ENCODE peak calls at places on chromosomes 6 and 20, in eight cellular contexts. C is esophagus squamous epithelium, R is astrocyte of the cerebellum, S is foreskin fibroblast, N is suprapubic skin, G is pancreas, E is psoas muscle, Q is choroid plexus epithelial cell. P is an unnamed sample.

GRCh38 chr6:15504040-15504491 is 158.8 kb downstream of the DTNBP1 start:
- DNase-seq in C (no peak), R (no peak), S (peak), N (peak), G (no peak), E (peak), Q (peak), P (no peak)

GRCh38 chr6:146224988-146225387 is 196.1 kb downstream of the GRM1 start:
- DNase-seq in C (no peak), R (no peak), S (no peak), N (no peak), G (no peak), E (no peak), Q (no peak), P (no peak)

GRCh38 chr6:13873288-13874190 is 51.2 kb upstream of the RNF182 start:
- DNase-seq in C (no peak), R (no peak), S (peak), N (no peak), G (peak), E (peak), Q (peak), P (peak)

GRCh38 chr6:4180653-4181255 is 45.4 kb upstream of the ECI2 start:
- DNase-seq in C (no peak), R (no peak), S (no peak), N (no peak), G (no peak), E (no peak), Q (peak), P (peak)

GRCh38 chr6:132816665-132817064 is 2.3 kb downstream of the RPS12 start:
- DNase-seq in C (no peak), R (no peak), S (peak), N (no peak), G (no peak), E (no peak), Q (no peak), P (no peak)

GRCh38 chr6:116287668-116288282 is 8.0 kb upstream of the TSPYL1 start:
- DNase-seq in C (no peak), R (peak), S (peak), N (no peak), G (no peak), E (no peak), Q (peak), P (no peak)

GRCh38 chr6:122832515-122833228 is 43.6 kb downstream of the SMPDL3A start:
- DNase-seq in C (no peak), R (no peak), S (no peak), N (no peak), G (no peak), E (no peak), Q (peak), P (no peak)

GRCh38 chr6:84645000-84645399 is 119.4 kb downstream of the TBX18 start:
- DNase-seq in C (no peak), R (no peak), S (peak), N (no peak), G (no peak), E (no peak), Q (peak), P (no peak)

GRCh38 chr6:146200136-146200708 is 171.4 kb downstream of the GRM1 start:
- DNase-seq in C (no peak), R (peak), S (no peak), N (no peak), G (no peak), E (no peak), Q (peak), P (no peak)

GRCh38 chr20:10603378-10603777 is 70.4 kb downstream of the JAG1 start:
- DNase-seq in C (no peak), R (no peak), S (no peak), N (no peak), G (no peak), E (no peak), Q (no peak), P (no peak)

GRCh38 chr20:53557157-53557556 is 36.5 kb downstream of the ZNF217 start:
- DNase-seq in C (no peak), R (no peak), S (no peak), N (no peak), G (no peak), E (no peak), Q (no peak), P (no peak)

GRCh38 chr20:38581013-38581412 is at the start of gene ADIG:
- DNase-seq in C (no peak), R (no peak), S (peak), N (no peak), G (no peak), E (peak), Q (no peak), P (no peak)

GRCh38 chr20:57618091-57618765 is 2.0 kb downstream of the ZBP1 start:
- DNase-seq in C (no peak), R (no peak), S (peak), N (no peak), G (no peak), E (peak), Q (no peak), P (peak)

GRCh38 chr20:58692579-58693225 is at the start of gene NPEPL1:
- DNase-seq in C (no peak), R (no peak), S (peak), N (no peak), G (peak), E (peak), Q (peak), P (peak)

GRCh38 chr6:134774244-134774643 is 175.7 kb downstream of the ALDH8A1 start:
- DNase-seq in C (no peak), R (peak), S (peak), N (no peak), G (no peak), E (no peak), Q (peak), P (no peak)

GRCh38 chr6:148128014-148128730 is 214.5 kb upstream of the SASH1 start:
- DNase-seq in C (no peak), R (no peak), S (peak), N (no peak), G (no peak), E (no peak), Q (peak), P (no peak)

GRCh38 chr20:50921055-50921454 is 10.2 kb downstream of the ADNP start:
- DNase-seq in C (no peak), R (no peak), S (peak), N (no peak), G (no peak), E (no peak), Q (peak), P (no peak)

GRCh38 chr6:168504366-168504765 is 63.4 kb downstream of the SMOC2 start:
- DNase-seq in C (no peak), R (no peak), S (no peak), N (no peak), G (no peak), E (no peak), Q (no peak), P (no peak)

GRCh38 chr6:13916230-13916944 is 8.4 kb upstream of the RNF182 start:
- DNase-seq in C (no peak), R (peak), S (peak), N (no peak), G (no peak), E (no peak), Q (peak), P (no peak)

GRCh38 chr6:47016236-47016635 is 25.9 kb downstream of the ADGRF1 start:
- DNase-seq in C (no peak), R (no peak), S (no peak), N (no peak), G (no peak), E (no peak), Q (no peak), P (no peak)

GRCh38 chr6:159315562-159315961 is 146.4 kb downstream of the FNDC1 start:
- DNase-seq in C (no peak), R (no peak), S (no peak), N (no peak), G (no peak), E (no peak), Q (no peak), P (no peak)

GRCh38 chr6:159312204-159312603 is 143.0 kb downstream of the FNDC1 start:
- DNase-seq in C (no peak), R (no peak), S (no peak), N (no peak), G (no peak), E (no peak), Q (peak), P (no peak)

GRCh38 chr6:159309723-159310122 is 140.5 kb downstream of the FNDC1 start:
- DNase-seq in C (no peak), R (no peak), S (no peak), N (no peak), G (no peak), E (no peak), Q (no peak), P (no peak)

GRCh38 chr6:159313023-159313422 is 143.8 kb downstream of the FNDC1 start:
- DNase-seq in C (no peak), R (no peak), S (no peak), N (no peak), G (no peak), E (no peak), Q (no peak), P (no peak)

DNA sequence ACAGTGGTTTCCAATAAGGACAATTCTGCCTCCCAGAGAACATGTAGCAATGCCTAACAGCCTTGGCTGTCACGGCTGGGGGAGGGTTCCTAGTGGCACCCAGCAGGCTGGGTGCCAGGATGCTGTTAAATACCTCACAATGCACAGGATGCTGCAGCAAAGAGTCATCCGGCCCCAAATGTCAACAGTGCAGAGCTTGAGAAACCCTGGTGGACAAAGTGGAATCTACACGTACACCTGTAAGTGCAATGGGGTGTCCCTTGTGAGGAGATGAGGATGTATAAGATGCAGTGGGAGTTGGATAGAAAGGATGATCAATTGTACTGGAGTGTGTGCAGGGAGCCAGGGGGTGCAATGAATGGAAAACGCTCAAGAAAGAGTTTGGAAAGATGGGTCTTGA is 142.4 kb downstream of the FNDC1 start:
- DNase-seq in C (no peak), R (no peak), S (no peak), N (no peak), G (no peak), E (no peak), Q (no peak), P (peak)
- TF ChIP-seq CTCF in C (no peak), R (no peak), S (no peak), N (no peak), G (no peak), E (no peak), Q (no peak), P (no peak)

GRCh38 chr6:74752303-74752702 is 453.6 kb downstream of the COL12A1 start:
- DNase-seq in C (no peak), R (no peak), S (no peak), N (no peak), G (no peak), E (no peak), Q (no peak), P (no peak)
- TF ChIP-seq CTCF in C (no peak), R (peak), S (no peak), N (no peak), G (no peak), E (no peak), Q (peak), P (no peak)

GRCh38 chr20:60009826-60010616 is 51.8 kb downstream of the CDH26 start:
- DNase-seq in C (no peak), R (no peak), S (no peak), N (no peak), G (no peak), E (no peak), Q (no peak), P (no peak)
- TF ChIP-seq CTCF in C (no peak), R (no peak), S (peak), N (no peak), G (no peak), E (no peak), Q (no peak), P (no peak)

DNA sequence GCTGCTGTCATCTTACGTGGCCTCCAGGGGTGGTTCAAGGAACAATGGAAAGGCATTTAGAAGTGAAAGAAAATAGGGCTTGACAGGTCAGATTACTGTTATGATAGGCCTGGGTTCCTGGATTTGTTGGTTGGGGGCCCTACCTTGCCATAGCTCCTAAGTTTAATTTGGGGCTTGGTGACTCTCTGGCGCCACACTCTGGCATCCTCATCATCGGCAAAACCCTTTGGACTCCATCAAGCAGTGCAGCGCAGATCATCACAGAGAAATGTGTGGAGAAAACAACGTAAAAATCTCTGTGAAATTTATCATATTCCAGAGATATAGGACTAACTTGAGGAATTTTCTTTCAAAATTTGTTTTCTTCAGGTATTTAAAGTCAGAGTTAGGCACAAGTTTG is 33.6 kb upstream of the AIG1 start:
- DNase-seq in C (no peak), R (no peak), S (peak), N (no peak), G (peak), E (peak), Q (peak), P (peak)
- TF ChIP-seq CTCF in C (peak), R (peak), S (peak), N (peak), G (no peak), E (peak), Q (peak), P (peak)

GRCh38 chr20:25295386-25296093 is 47.7 kb downstream of the PYGB start:
- DNase-seq in C (no peak), R (no peak), S (peak), N (no peak), G (peak), E (peak), Q (no peak), P (no peak)

GRCh38 chr20:25294459-25295385 is 46.8 kb downstream of the PYGB start:
- DNase-seq in C (no peak), R (no peak), S (peak), N (no peak), G (no peak), E (peak), Q (peak), P (peak)

GRCh38 chr20:25297141-25297905 is 49.4 kb downstream of the PYGB start:
- DNase-seq in C (no peak), R (no peak), S (no peak), N (no peak), G (no peak), E (no peak), Q (peak), P (no peak)

GRCh38 chr20:25293910-25294458 is 46.1 kb downstream of the PYGB start:
- DNase-seq in C (no peak), R (no peak), S (no peak), N (no peak), G (no peak), E (no peak), Q (no peak), P (no peak)

GRCh38 chr20:25296094-25297093 is 48.5 kb downstream of the PYGB start:
- DNase-seq in C (no peak), R (no peak), S (peak), N (no peak), G (no peak), E (peak), Q (peak), P (no peak)
- TF ChIP-seq CTCF in C (no peak), R (peak), S (peak), N (no peak), G (no peak), E (peak), Q (peak), P (no peak)

DNA sequence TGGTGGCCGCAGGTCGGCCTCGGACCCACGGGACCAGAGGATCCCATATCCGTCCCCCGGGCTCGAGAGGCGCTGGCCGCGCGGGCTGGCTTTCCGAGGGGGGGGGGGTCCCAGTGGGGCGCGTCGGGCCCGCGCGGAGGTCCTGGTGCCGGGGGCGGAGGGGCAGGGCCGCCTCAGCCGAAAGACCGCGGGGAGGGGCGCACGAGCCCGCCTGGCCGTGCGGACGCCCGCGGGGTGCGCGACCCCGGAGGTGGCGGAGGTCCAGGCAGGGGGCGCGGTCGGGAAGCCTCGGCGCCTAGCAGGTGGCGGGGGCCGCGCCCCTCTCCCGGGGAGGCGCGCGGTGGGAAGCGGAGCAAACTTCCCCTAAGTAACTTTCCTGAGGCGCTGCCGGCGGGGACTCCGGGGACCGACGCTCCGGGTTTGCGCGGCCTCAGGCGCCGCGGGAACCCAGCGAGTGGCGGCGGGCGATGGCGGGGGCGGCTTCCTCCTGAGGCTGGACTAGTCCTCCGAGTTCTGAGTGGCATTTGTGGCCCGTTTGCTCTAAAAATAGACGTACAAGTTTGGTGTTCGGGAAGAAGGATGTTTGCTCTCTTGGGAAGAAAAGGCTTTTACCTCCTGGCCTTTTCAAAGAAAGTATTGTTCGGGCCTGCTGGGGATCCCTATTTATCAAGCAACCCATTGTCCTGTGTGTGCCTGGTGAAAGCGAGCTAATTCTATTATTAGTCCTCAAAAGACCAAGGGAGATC is 26.4 kb upstream of the BTBD3 start:
- DNase-seq in C (no peak), R (no peak), S (peak), N (peak), G (peak), E (peak), Q (peak), P (peak)
- TF ChIP-seq CTCF in C (no peak), R (no peak), S (no peak), N (no peak), G (no peak), E (no peak), Q (no peak), P (no peak)

DNA sequence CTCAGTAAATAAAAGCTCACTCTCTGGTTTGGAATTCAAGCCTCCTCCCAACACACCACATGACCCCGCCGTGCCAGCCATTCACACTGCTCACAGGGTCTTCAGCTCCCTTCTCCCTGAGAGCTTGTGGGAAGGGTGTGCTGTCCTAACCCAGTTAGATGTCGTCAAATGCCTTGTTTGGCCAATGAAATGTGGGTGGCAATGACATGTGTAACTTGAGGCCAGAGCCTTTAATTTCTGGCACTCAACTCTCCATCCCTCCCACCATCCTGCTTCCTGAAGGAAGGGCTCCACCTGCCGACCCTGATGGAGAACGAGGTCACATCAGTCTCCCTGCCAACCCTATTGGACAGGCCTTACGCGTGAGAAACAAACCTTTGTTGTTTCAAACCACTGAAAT is 224.5 kb upstream of the AGPAT4 start:
- DNase-seq in C (no peak), R (peak), S (peak), N (no peak), G (peak), E (peak), Q (peak), P (peak)
- TF ChIP-seq CTCF in C (no peak), R (peak), S (peak), N (no peak), G (no peak), E (peak), Q (peak), P (peak)

GRCh38 chr20:4195499-4195898 is 180.1 kb upstream of the RNF24 start:
- DNase-seq in C (no peak), R (no peak), S (peak), N (no peak), G (no peak), E (no peak), Q (peak), P (no peak)
- TF ChIP-seq CTCF in C (no peak), R (peak), S (peak), N (no peak), G (no peak), E (peak), Q (peak), P (no peak)

DNA sequence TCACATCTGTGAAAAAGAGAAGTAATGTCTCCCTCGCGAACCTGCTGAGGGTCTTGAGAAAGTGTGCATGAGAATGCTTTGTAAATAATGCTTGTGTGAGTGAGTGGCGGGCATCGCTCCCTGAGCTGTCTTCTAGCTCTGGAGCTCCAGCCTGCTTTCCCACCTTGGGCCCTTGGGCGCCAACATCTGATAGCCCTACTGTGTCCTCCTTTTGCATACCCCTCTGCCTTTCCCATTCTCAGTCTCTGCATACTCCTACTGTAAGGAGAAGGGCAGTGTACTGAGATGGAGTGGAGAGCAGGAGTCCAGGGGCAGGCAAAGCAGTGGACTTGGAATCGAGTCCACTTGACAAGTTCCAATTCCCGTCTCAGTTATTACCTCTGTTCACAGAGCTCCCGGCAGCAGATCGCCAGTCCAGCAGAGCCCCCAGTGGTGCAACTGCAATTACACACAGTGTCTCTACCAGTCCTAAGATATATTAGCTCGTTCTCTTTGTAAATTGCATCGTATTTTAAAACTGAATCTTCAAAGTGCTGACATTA is 855 bp upstream of the NCR2 start:
- DNase-seq in C (no peak), R (no peak), S (peak), N (no peak), G (no peak), E (no peak), Q (peak), P (no peak)
- TF ChIP-seq CTCF in C (no peak), R (no peak), S (peak), N (no peak), G (no peak), E (no peak), Q (peak), P (no peak)

GRCh38 chr6:81966968-81967367 is 214.5 kb upstream of the TENT5A start:
- DNase-seq in C (no peak), R (no peak), S (no peak), N (no peak), G (no peak), E (no peak), Q (no peak), P (no peak)

DNA sequence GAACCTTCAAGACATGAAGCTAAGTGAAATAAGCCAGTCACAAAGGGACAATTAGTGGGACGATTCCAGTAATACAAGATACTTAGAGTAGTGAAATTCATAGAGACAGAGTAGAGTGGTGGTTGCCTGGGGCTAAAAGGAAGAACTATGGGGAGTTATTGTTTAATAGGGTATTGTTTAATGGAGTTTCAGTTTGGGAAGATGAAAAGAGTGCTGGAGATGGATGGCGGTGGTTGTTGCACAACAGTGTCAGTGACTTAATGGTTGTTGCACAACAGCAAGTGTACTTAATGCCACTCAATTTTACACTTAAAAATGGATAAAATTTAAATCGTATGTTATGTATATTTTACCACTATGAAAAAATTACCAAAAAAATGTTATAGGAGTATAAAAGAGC is 209.7 kb upstream of the TENT5A start:
- DNase-seq in C (no peak), R (no peak), S (peak), N (no peak), G (no peak), E (no peak), Q (peak), P (no peak)
- TF ChIP-seq CTCF in C (no peak), R (no peak), S (no peak), N (no peak), G (no peak), E (no peak), Q (no peak), P (no peak)